ENCODE peak calls at places on chromosomes 5 and 9, in six cellular contexts. One of them, this sample, is unnamed.

GRCh38 chr5:165559645-165560044 is 2054.2 kb downstream of the MAT2B start:
- DNase-seq in heart left ventricle: no peak
- DNase-seq in aorta: no peak
- DNase-seq in tibial nerve: no peak
- DNase-seq in mesendoderm: peak; percentile 1
- DNase-seq in GM12865: peak; percentile 3
- DNase-seq in this sample: no peak

GRCh38 chr5:138595396-138595795 is 20.2 kb upstream of the HSPA9 start:
- DNase-seq in heart left ventricle: no peak
- DNase-seq in aorta: no peak
- DNase-seq in tibial nerve: no peak
- DNase-seq in mesendoderm: peak; percentile 46
- DNase-seq in GM12865: no peak
- DNase-seq in this sample: no peak

GRCh38 chr9:109483771-109484442 is 14.2 kb downstream of the PTPN3 start:
- DNase-seq in heart left ventricle: no peak
- DNase-seq in aorta: no peak
- DNase-seq in tibial nerve: no peak
- DNase-seq in mesendoderm: no peak
- DNase-seq in GM12865: no peak
- DNase-seq in this sample: no peak

GRCh38 chr5:97229196-97229595 is 46.1 kb upstream of the RIOK2 start:
- DNase-seq in heart left ventricle: no peak
- DNase-seq in aorta: no peak
- DNase-seq in tibial nerve: no peak
- DNase-seq in mesendoderm: no peak
- DNase-seq in GM12865: no peak
- DNase-seq in this sample: peak; percentile 54

GRCh38 chr9:2216591-2216990 is 201.4 kb downstream of the SMARCA2 start:
- DNase-seq in heart left ventricle: no peak
- DNase-seq in aorta: no peak
- DNase-seq in tibial nerve: no peak
- DNase-seq in mesendoderm: no peak
- DNase-seq in GM12865: no peak
- DNase-seq in this sample: no peak

GRCh38 chr9:35338561-35339274 is 151.2 kb upstream of the RUSC2 start:
- DNase-seq in heart left ventricle: no peak
- DNase-seq in aorta: no peak
- DNase-seq in tibial nerve: no peak
- DNase-seq in mesendoderm: no peak
- DNase-seq in GM12865: no peak
- DNase-seq in this sample: no peak

GRCh38 chr9:2493106-2493505 is 128.5 kb upstream of the VLDLR start:
- DNase-seq in heart left ventricle: peak; percentile 45
- DNase-seq in aorta: no peak
- DNase-seq in tibial nerve: no peak
- DNase-seq in mesendoderm: no peak
- DNase-seq in GM12865: no peak
- DNase-seq in this sample: no peak

GRCh38 chr5:72015103-72015548 is 92.1 kb upstream of the MAP1B start:
- DNase-seq in heart left ventricle: peak; percentile 36
- DNase-seq in aorta: no peak
- DNase-seq in tibial nerve: no peak
- DNase-seq in mesendoderm: no peak
- DNase-seq in GM12865: peak; percentile 29
- DNase-seq in this sample: no peak

GRCh38 chr9:125509476-125509875 is 197.5 kb downstream of the MAPKAP1 start:
- DNase-seq in heart left ventricle: peak; percentile 40
- DNase-seq in aorta: no peak
- DNase-seq in tibial nerve: no peak
- DNase-seq in mesendoderm: no peak
- DNase-seq in GM12865: no peak
- DNase-seq in this sample: no peak

GRCh38 chr9:129676970-129677369 is 11.5 kb downstream of the PRRX2 start:
- DNase-seq in heart left ventricle: peak; percentile 40
- DNase-seq in aorta: peak; percentile 88
- DNase-seq in tibial nerve: no peak
- DNase-seq in mesendoderm: no peak
- DNase-seq in GM12865: no peak
- DNase-seq in this sample: no peak

GRCh38 chr9:27365977-27366376 is 69.0 kb upstream of the EQTN start:
- DNase-seq in heart left ventricle: no peak
- DNase-seq in aorta: no peak
- DNase-seq in tibial nerve: no peak
- DNase-seq in mesendoderm: no peak
- DNase-seq in GM12865: peak; percentile 85
- DNase-seq in this sample: no peak

GRCh38 chr9:134034215-134035040 is 9.1 kb downstream of the BRD3OS start:
- DNase-seq in heart left ventricle: no peak
- DNase-seq in aorta: peak; percentile 59
- DNase-seq in tibial nerve: no peak
- DNase-seq in mesendoderm: no peak
- DNase-seq in GM12865: no peak
- DNase-seq in this sample: no peak

GRCh38 chr9:76342862-76343261 is 51.4 kb downstream of the RFK start:
- DNase-seq in heart left ventricle: no peak
- DNase-seq in aorta: no peak
- DNase-seq in tibial nerve: no peak
- DNase-seq in mesendoderm: no peak
- DNase-seq in GM12865: no peak
- DNase-seq in this sample: no peak

GRCh38 chr5:170809551-170809950 is 26.0 kb downstream of the GABRP start:
- DNase-seq in heart left ventricle: no peak
- DNase-seq in aorta: no peak
- DNase-seq in tibial nerve: no peak
- DNase-seq in mesendoderm: peak; percentile 82
- DNase-seq in GM12865: peak; percentile 35
- DNase-seq in this sample: no peak

GRCh38 chr9:25716220-25716872 is 38.1 kb upstream of the TUSC1 start:
- DNase-seq in heart left ventricle: no peak
- DNase-seq in aorta: peak; percentile 33
- DNase-seq in tibial nerve: no peak
- DNase-seq in mesendoderm: peak; percentile 94
- DNase-seq in GM12865: no peak
- DNase-seq in this sample: no peak

GRCh38 chr9:5336683-5337082 is 3.0 kb downstream of the RLN1 start:
- DNase-seq in heart left ventricle: no peak
- DNase-seq in aorta: no peak
- DNase-seq in tibial nerve: no peak
- DNase-seq in mesendoderm: no peak
- DNase-seq in GM12865: no peak
- DNase-seq in this sample: no peak

DNA sequence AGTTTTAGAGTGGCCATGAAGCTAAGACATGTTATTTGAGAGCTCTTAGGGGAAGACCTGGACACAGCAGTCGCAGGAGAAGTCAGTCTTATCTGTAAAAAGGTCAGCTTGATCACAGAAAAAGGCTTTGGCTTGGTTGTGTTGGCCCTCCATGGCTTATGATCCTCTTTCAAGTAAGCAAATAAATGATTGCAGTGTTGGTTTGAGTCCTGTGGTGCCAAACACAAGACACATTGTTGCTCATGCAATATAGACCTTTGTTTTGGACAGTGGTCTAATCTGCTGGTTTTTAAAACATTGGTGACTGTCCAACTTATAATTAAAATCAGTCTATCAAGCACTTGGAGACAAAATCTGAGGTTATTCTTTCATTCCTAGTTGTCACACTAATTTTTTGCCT is 54.0 kb downstream of the DOCK8 start:
- DNase-seq in heart left ventricle: no peak
- DNase-seq in aorta: no peak
- DNase-seq in tibial nerve: no peak
- DNase-seq in mesendoderm: no peak
- DNase-seq in GM12865: no peak
- DNase-seq in this sample: no peak
- H3K4me3 ChIP-seq in heart left ventricle: no peak overlapping the region
- H3K4me3 ChIP-seq in aorta: no peak overlapping the region
- H3K4me3 ChIP-seq in tibial nerve: no peak overlapping the region
- H3K4me3 ChIP-seq in mesendoderm: no peak overlapping the region
- H3K4me3 ChIP-seq in GM12865: no peak overlapping the region
- H3K4me3 ChIP-seq in this sample: no peak overlapping the region

GRCh38 chr5:31104775-31105174 is 88.7 kb upstream of the CDH6 start:
- DNase-seq in heart left ventricle: no peak
- DNase-seq in aorta: no peak
- DNase-seq in tibial nerve: no peak
- DNase-seq in mesendoderm: no peak
- DNase-seq in GM12865: no peak
- DNase-seq in this sample: no peak

GRCh38 chr5:31106259-31106658 is 87.2 kb upstream of the CDH6 start:
- DNase-seq in heart left ventricle: no peak
- DNase-seq in aorta: no peak
- DNase-seq in tibial nerve: no peak
- DNase-seq in mesendoderm: peak; percentile 10
- DNase-seq in GM12865: no peak
- DNase-seq in this sample: no peak

GRCh38 chr5:31106742-31107546 is 86.5 kb upstream of the CDH6 start:
- DNase-seq in heart left ventricle: no peak
- DNase-seq in aorta: no peak
- DNase-seq in tibial nerve: no peak
- DNase-seq in mesendoderm: peak; percentile 85
- DNase-seq in GM12865: no peak
- DNase-seq in this sample: no peak
- H3K4me3 ChIP-seq in heart left ventricle: no peak overlapping the region
- H3K4me3 ChIP-seq in aorta: no peak overlapping the region
- H3K4me3 ChIP-seq in tibial nerve: no peak overlapping the region
- H3K4me3 ChIP-seq in mesendoderm: no peak overlapping the region
- H3K4me3 ChIP-seq in GM12865: no peak overlapping the region
- H3K4me3 ChIP-seq in this sample: no peak overlapping the region

GRCh38 chr5:60522299-60522915 is 177.6 kb downstream of the DEPDC1B start:
- DNase-seq in heart left ventricle: no peak
- DNase-seq in aorta: no peak
- DNase-seq in tibial nerve: no peak
- DNase-seq in mesendoderm: no peak
- DNase-seq in GM12865: peak; percentile 83
- DNase-seq in this sample: no peak

GRCh38 chr5:60519372-60519771 is 180.6 kb downstream of the DEPDC1B start:
- DNase-seq in heart left ventricle: no peak
- DNase-seq in aorta: no peak
- DNase-seq in tibial nerve: no peak
- DNase-seq in mesendoderm: no peak
- DNase-seq in GM12865: no peak
- DNase-seq in this sample: no peak

GRCh38 chr5:60521379-60522298 is 178.3 kb downstream of the DEPDC1B start:
- DNase-seq in heart left ventricle: no peak
- DNase-seq in aorta: no peak
- DNase-seq in tibial nerve: no peak
- DNase-seq in mesendoderm: no peak
- DNase-seq in GM12865: peak; percentile 82
- DNase-seq in this sample: no peak

GRCh38 chr5:60517850-60518249 is 182.1 kb downstream of the DEPDC1B start:
- DNase-seq in heart left ventricle: no peak
- DNase-seq in aorta: no peak
- DNase-seq in tibial nerve: no peak
- DNase-seq in mesendoderm: no peak
- DNase-seq in GM12865: no peak
- DNase-seq in this sample: no peak

GRCh38 chr5:60520451-60521210 is 179.3 kb downstream of the DEPDC1B start:
- DNase-seq in heart left ventricle: no peak
- DNase-seq in aorta: no peak
- DNase-seq in tibial nerve: no peak
- DNase-seq in mesendoderm: no peak
- DNase-seq in GM12865: no peak
- DNase-seq in this sample: no peak
- H3K4me3 ChIP-seq in heart left ventricle: no peak overlapping the region
- H3K4me3 ChIP-seq in aorta: no peak overlapping the region
- H3K4me3 ChIP-seq in tibial nerve: no peak overlapping the region
- H3K4me3 ChIP-seq in mesendoderm: no peak overlapping the region
- H3K4me3 ChIP-seq in GM12865: peak overlapping the region; percentile 73
- H3K4me3 ChIP-seq in this sample: no peak overlapping the region

GRCh38 chr5:6730807-6731206 is 17.6 kb downstream of the TENT4A start:
- DNase-seq in heart left ventricle: no peak
- DNase-seq in aorta: no peak
- DNase-seq in tibial nerve: no peak
- DNase-seq in mesendoderm: no peak
- DNase-seq in GM12865: no peak
- DNase-seq in this sample: no peak

GRCh38 chr5:6731465-6732237 is 18.4 kb downstream of the TENT4A start:
- DNase-seq in heart left ventricle: no peak
- DNase-seq in aorta: no peak
- DNase-seq in tibial nerve: no peak
- DNase-seq in mesendoderm: no peak
- DNase-seq in GM12865: no peak
- DNase-seq in this sample: no peak

GRCh38 chr5:6729400-6730310 is 16.4 kb downstream of the TENT4A start:
- DNase-seq in heart left ventricle: peak; percentile 54
- DNase-seq in aorta: no peak
- DNase-seq in tibial nerve: no peak
- DNase-seq in mesendoderm: no peak
- DNase-seq in GM12865: no peak
- DNase-seq in this sample: no peak

GRCh38 chr5:6728795-6729183 is 15.6 kb downstream of the TENT4A start:
- DNase-seq in heart left ventricle: no peak
- DNase-seq in aorta: no peak
- DNase-seq in tibial nerve: no peak
- DNase-seq in mesendoderm: no peak
- DNase-seq in GM12865: no peak
- DNase-seq in this sample: no peak

GRCh38 chr5:6730407-6730806 is 17.2 kb downstream of the TENT4A start:
- DNase-seq in heart left ventricle: no peak
- DNase-seq in aorta: no peak
- DNase-seq in tibial nerve: no peak
- DNase-seq in mesendoderm: no peak
- DNase-seq in GM12865: peak; percentile 61
- DNase-seq in this sample: no peak
- H3K4me3 ChIP-seq in heart left ventricle: no peak overlapping the region
- H3K4me3 ChIP-seq in aorta: no peak overlapping the region
- H3K4me3 ChIP-seq in tibial nerve: no peak overlapping the region
- H3K4me3 ChIP-seq in mesendoderm: no peak overlapping the region
- H3K4me3 ChIP-seq in GM12865: no peak overlapping the region
- H3K4me3 ChIP-seq in this sample: no peak overlapping the region

GRCh38 chr9:113823421-113823820 is 52.7 kb upstream of the ZNF618 start:
- DNase-seq in heart left ventricle: no peak
- DNase-seq in aorta: no peak
- DNase-seq in tibial nerve: no peak
- DNase-seq in mesendoderm: no peak
- DNase-seq in GM12865: no peak
- DNase-seq in this sample: no peak
- H3K4me3 ChIP-seq in heart left ventricle: no peak overlapping the region
- H3K4me3 ChIP-seq in aorta: no peak overlapping the region
- H3K4me3 ChIP-seq in tibial nerve: no peak overlapping the region
- H3K4me3 ChIP-seq in mesendoderm: no peak overlapping the region
- H3K4me3 ChIP-seq in GM12865: no peak overlapping the region
- H3K4me3 ChIP-seq in this sample: no peak overlapping the region